ENCODE peak calls at places on chromosome 10, in eight cellular contexts. H is cardiac fibroblast, W is breast epithelium, C is ovary, P is endodermal cell, D is heart left ventricle, I is kidney epithelial cell, V is upper lobe of left lung. L is an unnamed sample.

GRCh38 chr10:24920907-24921881 is 31.2 kb downstream of the PRTFDC1 start:
- DNase-seq in H (peak), W (no peak), C (peak), P (peak), D (no peak), I (peak), V (no peak), L (no peak)

GRCh38 chr10:72315611-72316385 is 38.9 kb downstream of the DNAJB12 start:
- DNase-seq in H (peak), W (peak), C (peak), P (no peak), D (peak), I (no peak), V (no peak), L (no peak)

GRCh38 chr10:112402917-112403316 is 29.0 kb downstream of the ACSL5 start:
- DNase-seq in H (no peak), W (no peak), C (no peak), P (no peak), D (no peak), I (no peak), V (no peak), L (no peak)

GRCh38 chr10:23351914-23352313 is 7.3 kb upstream of the C10orf67 start:
- DNase-seq in H (peak), W (no peak), C (no peak), P (no peak), D (no peak), I (no peak), V (no peak), L (no peak)

GRCh38 chr10:74333174-74333573 is 182.2 kb downstream of the ADK start:
- DNase-seq in H (peak), W (no peak), C (no peak), P (no peak), D (no peak), I (no peak), V (no peak), L (no peak)

GRCh38 chr10:88428442-88428841 is 154.7 kb downstream of the RNLS start:
- DNase-seq in H (peak), W (no peak), C (no peak), P (no peak), D (no peak), I (no peak), V (no peak), L (no peak)

GRCh38 chr10:88095291-88095721 is 231.9 kb downstream of the PTEN start:
- DNase-seq in H (no peak), W (no peak), C (no peak), P (no peak), D (no peak), I (no peak), V (no peak), L (no peak)

GRCh38 chr10:72753760-72754231 is 61.9 kb downstream of the MCU start:
- DNase-seq in H (peak), W (no peak), C (no peak), P (peak), D (no peak), I (no peak), V (no peak), L (no peak)

GRCh38 chr10:22252801-22253577 is 35.2 kb upstream of the EBLN1 start:
- DNase-seq in H (peak), W (no peak), C (peak), P (peak), D (peak), I (no peak), V (peak), L (peak)

GRCh38 chr10:101001225-101002035 is 1.8 kb downstream of the LZTS2 start:
- DNase-seq in H (peak), W (peak), C (peak), P (peak), D (peak), I (no peak), V (no peak), L (no peak)

GRCh38 chr10:89516149-89516832 is 19.1 kb downstream of the SLC16A12 start:
- DNase-seq in H (peak), W (no peak), C (peak), P (no peak), D (peak), I (peak), V (no peak), L (no peak)

GRCh38 chr10:119090026-119090808 is 9.6 kb upstream of the EIF3A start:
- DNase-seq in H (no peak), W (no peak), C (no peak), P (no peak), D (no peak), I (no peak), V (no peak), L (no peak)

GRCh38 chr10:90935581-90936292 is 14.8 kb upstream of the ANKRD1 start:
- DNase-seq in H (no peak), W (no peak), C (no peak), P (no peak), D (no peak), I (no peak), V (no peak), L (no peak)
- TF ChIP-seq CTCF in H (no peak), W (no peak), C (no peak), P (no peak), D (no peak), I (no peak), V (no peak), L (no peak)

DNA sequence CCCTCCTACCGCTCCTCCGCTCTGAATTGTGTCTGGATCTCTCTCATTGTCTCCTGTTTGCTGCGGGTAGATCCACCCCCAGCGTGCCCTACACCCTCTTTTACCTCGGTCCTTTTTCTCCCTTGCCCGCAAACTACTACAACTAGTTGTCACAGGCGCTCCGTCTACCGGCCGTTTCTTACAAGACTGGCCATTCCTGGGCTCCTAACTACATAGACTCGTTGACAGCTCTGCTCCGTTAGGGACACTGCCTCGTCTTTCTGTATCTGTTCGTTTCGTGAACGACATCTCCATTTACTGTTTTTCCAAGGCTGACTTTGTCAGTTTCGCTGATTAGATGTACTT is 793 bp downstream of the TAF3 start:
- DNase-seq in H (peak), W (no peak), C (peak), P (peak), D (no peak), I (no peak), V (no peak), L (no peak)
- TF ChIP-seq CTCF in H (peak), W (no peak), C (no peak), P (peak), D (no peak), I (peak), V (no peak), L (peak)

GRCh38 chr10:84845628-84846261 is 517.4 kb downstream of the CCSER2 start:
- DNase-seq in H (no peak), W (no peak), C (no peak), P (peak), D (no peak), I (no peak), V (no peak), L (no peak)
- TF ChIP-seq CTCF in H (no peak), W (peak), C (no peak), P (peak), D (peak), I (peak), V (no peak), L (peak)

GRCh38 chr10:86644412-86645110 is 9.8 kb upstream of the OPN4 start:
- DNase-seq in H (peak), W (no peak), C (no peak), P (peak), D (peak), I (no peak), V (no peak), L (no peak)
- TF ChIP-seq CTCF in H (peak), W (no peak), C (no peak), P (peak), D (no peak), I (no peak), V (no peak), L (peak)